ENCODE peak calls at places on chromosome 2, in four cellular contexts. I is DMS153, L is AG20443, A is LNCaP clone FGC. X is an unnamed sample.
A peak's percentile ranks its signal among the peaks of the same experiment; 100 is the strongest.

GRCh38 chr2:147863835-147864234 is 19.0 kb downstream of the ACVR2A start:
- DNase-seq in A (no peak), I (no peak), L (no peak), X (no peak)

GRCh38 chr2:217060951-217061547 is 201.2 kb upstream of the TNP1 start:
- DNase-seq in A (no peak), L (no peak), I (no peak), X (no peak)

GRCh38 chr2:126913329-126913728 is 14.6 kb downstream of the TEX51 start:
- DNase-seq in I (no peak), L (no peak), A (no peak), X (no peak)

GRCh38 chr2:171434671-171434980 is 600 bp downstream of the DCAF17 start:
- DNase-seq in L (no peak), I (no peak), A (no peak), X (no peak)

GRCh38 chr2:85854166-85854509 is 34.7 kb downstream of the ST3GAL5 start:
- DNase-seq in I (no peak), A (no peak), L (no peak), X (no peak)

GRCh38 chr2:3113769-3114168 is 263.8 kb downstream of the EIPR1 start:
- DNase-seq in I (no peak), A (no peak), L (no peak), X (no peak)

GRCh38 chr2:85886585-85886984 is 2.2 kb downstream of the ST3GAL5 start:
- DNase-seq in A (no peak), L (peak; percentile 92), I (no peak), X (peak; percentile 86)

GRCh38 chr2:127721311-127721977 is 20.1 kb downstream of the SFT2D3 start:
- DNase-seq in A (no peak), I (no peak), L (no peak), X (peak; percentile 29)

GRCh38 chr2:177586154-177586553 is 193.6 kb downstream of the AGPS start:
- DNase-seq in L (no peak), I (no peak), A (no peak), X (no peak)